ENCODE peak calls at places on chromosomes 12 and 14, in four cellular contexts. One of them, this sample, is unnamed.

GRCh38 chr12:1777798-1778197 is 42.6 kb upstream of the LRTM2 start:
- ATAC-seq in heart left ventricle: no peak
- ATAC-seq in HepG2: no peak
- ATAC-seq in HCT116: no peak
- ATAC-seq in this sample: no peak

GRCh38 chr12:106804668-106805067 is 30.2 kb downstream of the RIC8B start:
- ATAC-seq in heart left ventricle: no peak
- ATAC-seq in HepG2: no peak
- ATAC-seq in HCT116: no peak
- ATAC-seq in this sample: no peak

GRCh38 chr14:59321184-59321952 is 132.9 kb downstream of the DAAM1 start:
- ATAC-seq in heart left ventricle: peak
- ATAC-seq in HCT116: no peak
- ATAC-seq in HepG2: no peak
- ATAC-seq in this sample: peak

GRCh38 chr14:88493392-88494185 is 61.2 kb downstream of the PTPN21 start:
- ATAC-seq in HCT116: no peak
- ATAC-seq in HepG2: no peak
- ATAC-seq in heart left ventricle: peak
- ATAC-seq in this sample: no peak

GRCh38 chr14:38357557-38357956 is 101.7 kb upstream of the CLEC14A start:
- ATAC-seq in HCT116: no peak
- ATAC-seq in HepG2: no peak
- ATAC-seq in heart left ventricle: peak
- ATAC-seq in this sample: no peak

GRCh38 chr12:54443446-54443845 is 24.4 kb upstream of the ITGA5 start:
- ATAC-seq in heart left ventricle: no peak
- ATAC-seq in HCT116: no peak
- ATAC-seq in HepG2: no peak
- ATAC-seq in this sample: no peak

GRCh38 chr14:46259536-46259935 is 392.0 kb downstream of the RPL10L start:
- ATAC-seq in heart left ventricle: no peak
- ATAC-seq in HepG2: peak
- ATAC-seq in HCT116: no peak
- ATAC-seq in this sample: no peak

GRCh38 chr12:104538056-104538455 is 81.3 kb downstream of the CHST11 start:
- ATAC-seq in HCT116: no peak
- ATAC-seq in heart left ventricle: no peak
- ATAC-seq in HepG2: no peak
- ATAC-seq in this sample: no peak

GRCh38 chr14:31950760-31951637 is 126.1 kb upstream of the ARHGAP5 start:
- ATAC-seq in HepG2: peak
- ATAC-seq in heart left ventricle: peak
- ATAC-seq in HCT116: peak
- ATAC-seq in this sample: peak

GRCh38 chr12:75984577-75985182 is 46.9 kb downstream of the PHLDA1 start:
- ATAC-seq in HepG2: no peak
- ATAC-seq in heart left ventricle: no peak
- ATAC-seq in HCT116: no peak
- ATAC-seq in this sample: no peak

GRCh38 chr12:19620222-19620621 is 180.9 kb downstream of the AEBP2 start:
- ATAC-seq in heart left ventricle: no peak
- ATAC-seq in HCT116: no peak
- ATAC-seq in HepG2: no peak
- ATAC-seq in this sample: no peak

GRCh38 chr14:66482873-66483272 is 3.3 kb upstream of the CCDC196 start:
- ATAC-seq in heart left ventricle: no peak
- ATAC-seq in HepG2: no peak
- ATAC-seq in HCT116: no peak
- ATAC-seq in this sample: no peak

GRCh38 chr12:100553851-100554404 is 19.6 kb upstream of the GAS2L3 start:
- ATAC-seq in HepG2: peak
- ATAC-seq in heart left ventricle: no peak
- ATAC-seq in HCT116: no peak
- ATAC-seq in this sample: no peak

GRCh38 chr14:96502621-96503251 is 554 bp downstream of the PAPOLA start:
- ATAC-seq in HepG2: peak
- ATAC-seq in HCT116: peak
- ATAC-seq in heart left ventricle: peak
- ATAC-seq in this sample: peak

GRCh38 chr14:34018564-34019244 is 67.8 kb upstream of the EGLN3 start:
- ATAC-seq in HCT116: no peak
- ATAC-seq in heart left ventricle: peak
- ATAC-seq in HepG2: peak
- ATAC-seq in this sample: peak

GRCh38 chr14:71049435-71050147 is 142.3 kb downstream of the PCNX1 start:
- ATAC-seq in heart left ventricle: no peak
- ATAC-seq in HCT116: no peak
- ATAC-seq in HepG2: no peak
- ATAC-seq in this sample: no peak

GRCh38 chr12:108854453-108855283 is 2.7 kb downstream of the SSH1 start:
- ATAC-seq in HCT116: peak
- ATAC-seq in heart left ventricle: peak
- ATAC-seq in HepG2: no peak
- ATAC-seq in this sample: peak

GRCh38 chr12:108856170-108856427 is 1.3 kb downstream of the SSH1 start:
- ATAC-seq in HepG2: peak
- ATAC-seq in heart left ventricle: peak
- ATAC-seq in HCT116: no peak
- ATAC-seq in this sample: no peak

GRCh38 chr12:108855284-108856169 is 1.9 kb downstream of the SSH1 start:
- ATAC-seq in HCT116: no peak
- ATAC-seq in heart left ventricle: no peak
- ATAC-seq in HepG2: peak
- ATAC-seq in this sample: no peak

GRCh38 chr12:108857158-108857407 is 300 bp downstream of the SSH1 start:
- ATAC-seq in HCT116: no peak
- ATAC-seq in heart left ventricle: peak
- ATAC-seq in HepG2: peak
- ATAC-seq in this sample: no peak

DNA sequence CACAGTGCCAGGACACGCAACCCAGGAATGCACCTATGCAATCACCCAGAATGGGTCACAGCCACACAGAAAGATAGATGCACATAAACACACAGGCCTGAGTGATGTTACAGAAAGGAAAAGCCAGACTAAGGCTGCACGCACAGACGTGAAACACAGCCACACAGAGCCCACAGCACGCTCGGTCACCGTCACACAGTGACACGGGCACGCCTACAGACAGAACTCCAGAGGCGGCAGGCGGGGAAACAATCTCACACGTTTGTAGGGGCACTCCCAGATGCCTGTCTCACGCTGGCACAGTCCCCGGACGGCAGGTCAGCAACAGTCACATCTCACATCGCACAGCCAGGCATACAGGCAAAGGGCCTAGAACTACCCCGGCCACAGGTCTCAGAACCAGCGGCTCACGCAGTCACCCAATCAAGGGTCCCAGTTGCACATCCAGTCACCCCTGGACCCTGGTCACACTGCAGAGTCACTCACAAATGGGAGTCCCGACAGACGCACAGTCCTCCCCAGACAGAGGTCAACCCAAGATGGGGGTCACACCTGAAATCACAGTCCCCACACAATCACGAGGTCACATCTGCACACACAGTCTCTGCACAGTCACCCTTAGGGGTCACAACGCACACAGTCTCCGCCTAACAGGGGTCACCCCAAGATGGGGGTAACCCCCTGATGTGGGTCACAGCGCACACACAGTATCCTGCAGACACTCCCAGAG is 790 bp downstream of the SSH1 start:
- ATAC-seq in HepG2: peak
- ATAC-seq in heart left ventricle: peak
- ATAC-seq in HCT116: peak
- ATAC-seq in this sample: peak
- TF ChIP-seq POLR2A in HepG2: peak
- TF ChIP-seq POLR2A in heart left ventricle: no peak
- TF ChIP-seq POLR2A in HCT116: no peak
- TF ChIP-seq POLR2A in this sample: peak

GRCh38 chr14:61695695-61696527 is 598 bp downstream of the HIF1A start:
- ATAC-seq in heart left ventricle: peak
- ATAC-seq in HCT116: peak
- ATAC-seq in HepG2: peak
- ATAC-seq in this sample: peak

GRCh38 chr14:61698216-61698980 is 3.1 kb downstream of the HIF1A start:
- ATAC-seq in HCT116: no peak
- ATAC-seq in HepG2: no peak
- ATAC-seq in heart left ventricle: no peak
- ATAC-seq in this sample: no peak

GRCh38 chr14:61696753-61697318 is 1.5 kb downstream of the HIF1A start:
- ATAC-seq in heart left ventricle: no peak
- ATAC-seq in HCT116: no peak
- ATAC-seq in HepG2: no peak
- ATAC-seq in this sample: no peak

GRCh38 chr14:61694039-61694438 is 1.3 kb upstream of the HIF1A start:
- ATAC-seq in HCT116: no peak
- ATAC-seq in heart left ventricle: no peak
- ATAC-seq in HepG2: no peak
- ATAC-seq in this sample: no peak

DNA sequence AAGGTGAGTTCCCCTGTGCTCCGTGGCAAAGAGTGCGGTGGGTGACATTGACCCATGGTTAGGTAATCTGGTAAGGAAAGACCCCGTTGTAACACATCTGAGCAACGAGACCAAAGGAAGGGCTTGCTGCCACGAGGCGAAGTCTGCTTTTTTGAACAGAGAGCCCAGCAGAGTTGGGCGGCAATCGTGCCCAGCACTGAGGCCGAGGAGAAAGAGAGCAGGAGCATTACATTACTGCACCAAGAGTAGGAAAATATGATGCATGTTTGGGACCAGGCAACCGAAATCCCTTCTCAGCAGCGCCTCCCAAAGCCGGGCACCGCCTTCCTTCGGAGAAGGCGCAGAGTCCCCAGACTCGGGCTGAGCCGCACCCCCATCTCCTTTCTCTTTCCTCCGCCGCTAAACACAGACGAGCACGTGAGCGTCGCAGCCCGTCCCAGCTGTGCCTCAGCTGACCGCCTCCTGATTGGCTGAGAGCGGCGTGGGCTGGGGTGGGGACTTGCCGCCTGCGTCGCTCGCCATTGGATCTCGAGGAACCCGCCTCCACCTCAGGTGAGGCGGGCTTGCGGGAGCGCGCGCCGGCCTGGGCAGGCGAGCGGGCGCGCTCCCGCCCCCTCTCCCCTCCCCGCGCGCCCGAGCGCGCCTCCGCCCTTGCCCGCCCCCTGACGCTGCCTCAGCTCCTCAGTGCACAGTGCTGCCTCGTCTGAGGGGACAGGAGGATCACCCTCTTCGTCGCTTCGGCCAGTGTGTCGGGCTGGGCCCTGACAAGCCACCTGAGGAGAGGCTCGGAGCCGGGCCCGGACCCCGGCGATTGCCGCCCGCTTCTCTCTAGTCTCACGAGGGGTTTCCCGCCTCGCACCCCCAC is at the start of gene HIF1A:
- ATAC-seq in HCT116: peak
- ATAC-seq in HepG2: peak
- ATAC-seq in heart left ventricle: peak
- ATAC-seq in this sample: peak
- TF ChIP-seq POLR2A in HCT116: peak
- TF ChIP-seq POLR2A in HepG2: peak
- TF ChIP-seq POLR2A in heart left ventricle: peak
- TF ChIP-seq POLR2A in this sample: peak

GRCh38 chr12:42238240-42239140 is at the start of gene YAF2:
- ATAC-seq in HCT116: peak
- ATAC-seq in heart left ventricle: peak
- ATAC-seq in HepG2: peak
- ATAC-seq in this sample: peak

GRCh38 chr12:42235426-42235825 is 2.6 kb downstream of the YAF2 start:
- ATAC-seq in HCT116: no peak
- ATAC-seq in HepG2: no peak
- ATAC-seq in heart left ventricle: peak
- ATAC-seq in this sample: no peak

GRCh38 chr12:42236017-42236416 is 2.0 kb downstream of the YAF2 start:
- ATAC-seq in HepG2: no peak
- ATAC-seq in heart left ventricle: no peak
- ATAC-seq in HCT116: no peak
- ATAC-seq in this sample: no peak

GRCh38 chr12:42237853-42238239 is 202 bp downstream of the YAF2 start:
- ATAC-seq in HCT116: peak
- ATAC-seq in HepG2: no peak
- ATAC-seq in heart left ventricle: no peak
- ATAC-seq in this sample: peak

DNA sequence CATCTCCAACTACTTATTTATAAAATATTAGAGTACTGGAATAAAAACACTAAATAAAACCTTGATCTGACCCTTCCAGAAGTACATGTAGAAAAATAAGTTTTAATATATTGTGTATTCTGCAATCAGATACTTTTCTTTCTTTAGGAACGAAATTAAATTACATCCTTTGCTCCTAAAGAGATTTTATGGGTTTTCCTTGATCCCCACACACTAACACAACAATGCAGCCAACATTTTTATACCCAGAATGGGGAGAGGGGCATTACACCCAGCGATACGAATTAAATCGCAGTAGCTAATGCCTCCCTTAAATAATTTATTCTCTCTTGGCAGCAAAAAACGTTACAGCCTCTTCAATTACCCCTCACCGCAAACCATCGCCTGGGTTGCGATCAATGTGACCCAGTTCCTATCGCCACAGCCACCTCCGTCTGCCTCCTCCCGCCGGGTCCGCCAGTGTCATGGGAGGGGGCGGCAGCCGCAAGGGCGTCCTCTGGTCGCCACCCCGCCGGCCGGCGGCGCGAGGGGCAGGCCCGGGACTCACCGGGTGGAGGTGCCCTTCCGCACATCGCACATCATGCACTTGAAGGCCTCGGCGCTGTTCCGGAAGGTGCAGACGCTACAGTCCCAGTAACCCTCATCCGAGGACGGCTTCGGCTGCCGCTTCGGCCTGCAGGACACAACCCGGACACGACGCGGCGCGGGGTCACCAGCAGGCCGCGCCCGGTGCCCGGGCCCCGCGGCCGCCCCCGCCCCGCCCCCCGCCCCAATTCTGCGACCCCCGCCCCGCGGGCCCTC is 796 bp downstream of the YAF2 start:
- ATAC-seq in heart left ventricle: peak
- ATAC-seq in HepG2: peak
- ATAC-seq in HCT116: peak
- ATAC-seq in this sample: peak
- TF ChIP-seq POLR2A in heart left ventricle: no peak
- TF ChIP-seq POLR2A in HepG2: peak
- TF ChIP-seq POLR2A in HCT116: no peak
- TF ChIP-seq POLR2A in this sample: no peak

DNA sequence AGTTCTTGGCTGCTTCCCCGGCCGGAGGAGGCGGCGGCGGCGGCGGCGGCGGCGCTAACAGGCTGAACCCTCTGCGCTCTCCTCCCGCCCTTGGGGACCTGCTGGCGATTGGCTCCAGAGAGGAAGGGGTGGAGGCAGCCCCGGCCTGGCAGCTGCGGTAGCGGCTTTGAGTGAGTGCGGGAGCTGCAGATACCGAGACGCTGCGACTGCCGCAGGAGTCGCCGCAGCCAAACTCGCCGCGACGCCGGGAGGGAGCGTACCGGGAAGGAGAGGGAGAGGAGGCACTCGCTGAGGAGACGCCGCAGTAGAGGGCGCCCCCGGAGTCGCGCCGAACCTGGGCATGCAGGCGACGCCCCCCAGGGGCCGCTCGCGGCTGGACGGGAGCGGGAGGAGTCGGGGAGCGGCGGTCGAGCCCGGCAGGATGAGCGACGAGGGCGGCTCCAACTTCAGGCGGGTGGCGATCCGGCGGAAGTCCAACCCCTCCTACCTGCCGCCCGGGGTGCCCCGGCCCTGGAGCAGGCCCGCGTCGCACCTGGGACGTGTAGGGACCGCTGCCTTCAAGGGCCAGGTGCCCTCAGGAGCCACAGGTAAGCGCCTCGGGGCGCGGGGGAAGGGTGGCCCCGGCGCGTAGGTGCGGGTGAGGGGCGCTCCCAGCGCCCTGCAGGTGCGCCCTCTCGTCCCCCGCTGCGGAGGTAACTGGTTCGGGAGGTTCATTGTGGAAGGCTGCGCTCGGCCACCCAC is at the start of gene FGD4:
- ATAC-seq in heart left ventricle: peak
- ATAC-seq in HCT116: peak
- ATAC-seq in HepG2: peak
- ATAC-seq in this sample: peak
- TF ChIP-seq POLR2A in heart left ventricle: no peak
- TF ChIP-seq POLR2A in HCT116: peak
- TF ChIP-seq POLR2A in HepG2: no peak
- TF ChIP-seq POLR2A in this sample: peak